ENCODE peak calls at places on chromosomes 2 and 18, in six cellular contexts. A is sigmoid colon, H is A549, M is uterus, E is IMR-90, Q is upper lobe of left lung. L is an unnamed sample. For H3K4me1, the result is how much of the 10 kb centered on the place peaks cover.

GRCh38 chr2:40363631-40364030 is 88.3 kb downstream of the SLC8A1 start:
- DNase-seq in Q (no peak), E (peak), M (no peak), H (no peak), A (no peak), L (no peak)

GRCh38 chr2:231929961-231930600 is 3.9 kb upstream of the NPPC start:
- DNase-seq in M (peak), Q (peak), E (peak), H (peak), A (peak), L (no peak)

GRCh38 chr2:143581989-143582719 is 452.9 kb downstream of the ARHGAP15 start:
- DNase-seq in A (no peak), Q (no peak), M (no peak), E (peak), H (no peak), L (no peak)

GRCh38 chr2:209556354-209556961 is 132.6 kb downstream of the MAP2 start:
- DNase-seq in Q (no peak), A (no peak), H (peak), E (peak), M (no peak), L (no peak)

GRCh38 chr2:111617299-111617803 is 266.6 kb downstream of the ANAPC1 start:
- DNase-seq in E (peak), H (no peak), Q (no peak), A (no peak), M (no peak), L (no peak)

GRCh38 chr2:182014284-182014683 is 28.6 kb downstream of the PPP1R1C start:
- DNase-seq in H (no peak), A (no peak), E (no peak), M (no peak), Q (no peak), L (no peak)

GRCh38 chr18:61322265-61322873 is 10.9 kb upstream of the CDH20 start:
- DNase-seq in M (no peak), A (no peak), Q (peak), H (peak), E (peak), L (peak)

GRCh38 chr2:181682026-181682789 is 1.9 kb upstream of the NEUROD1 start:
- DNase-seq in E (no peak), Q (no peak), A (no peak), H (no peak), M (no peak), L (no peak)

GRCh38 chr2:45105050-45105582 is 95.9 kb upstream of the SIX2 start:
- DNase-seq in M (no peak), A (no peak), H (no peak), E (no peak), Q (no peak), L (no peak)

GRCh38 chr2:149420053-149420963 is 89.9 kb downstream of the LYPD6 start:
- DNase-seq in H (no peak), M (no peak), E (no peak), A (no peak), Q (no peak), L (no peak)

GRCh38 chr2:132477962-132478361 is 61.4 kb downstream of the GPR39 start:
- DNase-seq in A (no peak), H (no peak), Q (no peak), M (no peak), E (peak), L (no peak)

GRCh38 chr2:128329607-128330006 is 10.9 kb upstream of the HS6ST1 start:
- DNase-seq in E (peak), H (no peak), A (no peak), M (no peak), Q (no peak), L (no peak)

GRCh38 chr2:25378731-25379490 is 37.2 kb upstream of the DNMT3A start:
- DNase-seq in E (no peak), H (no peak), A (peak), M (no peak), Q (no peak), L (no peak)

GRCh38 chr2:137957033-137957432 is 7.2 kb upstream of the HNMT start:
- DNase-seq in A (no peak), E (peak), M (no peak), Q (no peak), H (no peak), L (no peak)

GRCh38 chr2:240565267-240566202 is 2.7 kb upstream of the RNPEPL1 start:
- DNase-seq in H (peak), A (peak), M (peak), E (peak), Q (peak), L (peak)

GRCh38 chr2:30694286-30695055 is 112.8 kb downstream of the CAPN13 start:
- DNase-seq in Q (no peak), M (no peak), A (peak), E (peak), H (no peak), L (peak)

GRCh38 chr2:54763636-54764291 is 40.3 kb downstream of the EML6 start:
- DNase-seq in E (no peak), Q (no peak), M (no peak), A (no peak), H (peak), L (no peak)

GRCh38 chr2:160207271-160207670 is 7.2 kb upstream of the ITGB6 start:
- DNase-seq in Q (no peak), H (no peak), M (no peak), E (no peak), A (no peak), L (no peak)

GRCh38 chr2:239814136-239814916 is 210.8 kb downstream of the NDUFA10 start:
- DNase-seq in A (peak), H (no peak), Q (no peak), E (no peak), M (peak), L (no peak)

GRCh38 chr2:153589586-153589985 is 111.0 kb upstream of the RPRM start:
- DNase-seq in A (no peak), Q (no peak), H (no peak), E (no peak), M (no peak), L (no peak)

GRCh38 chr2:204479557-204479956 is 65.7 kb upstream of the PARD3B start:
- DNase-seq in A (no peak), E (peak), M (no peak), Q (no peak), H (peak), L (no peak)

GRCh38 chr18:75253784-75254183 is 43.2 kb downstream of the TSHZ1 start:
- DNase-seq in A (no peak), H (no peak), Q (no peak), M (no peak), E (peak), L (no peak)

GRCh38 chr2:201947287-201947686 is 86.4 kb upstream of the FZD7 start:
- DNase-seq in E (no peak), Q (no peak), H (no peak), A (no peak), M (no peak), L (no peak)

GRCh38 chr2:6958616-6959235 is 41.5 kb downstream of the RNF144A start:
- DNase-seq in A (no peak), M (peak), E (no peak), H (no peak), Q (no peak), L (peak)

GRCh38 chr2:134226561-134226960 is 27.3 kb upstream of the MGAT5 start:
- DNase-seq in M (no peak), Q (no peak), A (no peak), H (no peak), E (no peak), L (no peak)

GRCh38 chr2:134230885-134231284 is 23.0 kb upstream of the MGAT5 start:
- DNase-seq in M (no peak), E (no peak), H (no peak), Q (no peak), A (no peak), L (no peak)

GRCh38 chr2:134229540-134229939 is 24.3 kb upstream of the MGAT5 start:
- DNase-seq in M (no peak), Q (no peak), H (no peak), A (no peak), E (no peak), L (no peak)

GRCh38 chr2:134227666-134228065 is 26.2 kb upstream of the MGAT5 start:
- DNase-seq in H (no peak), E (no peak), Q (no peak), M (no peak), A (no peak), L (no peak)

DNA sequence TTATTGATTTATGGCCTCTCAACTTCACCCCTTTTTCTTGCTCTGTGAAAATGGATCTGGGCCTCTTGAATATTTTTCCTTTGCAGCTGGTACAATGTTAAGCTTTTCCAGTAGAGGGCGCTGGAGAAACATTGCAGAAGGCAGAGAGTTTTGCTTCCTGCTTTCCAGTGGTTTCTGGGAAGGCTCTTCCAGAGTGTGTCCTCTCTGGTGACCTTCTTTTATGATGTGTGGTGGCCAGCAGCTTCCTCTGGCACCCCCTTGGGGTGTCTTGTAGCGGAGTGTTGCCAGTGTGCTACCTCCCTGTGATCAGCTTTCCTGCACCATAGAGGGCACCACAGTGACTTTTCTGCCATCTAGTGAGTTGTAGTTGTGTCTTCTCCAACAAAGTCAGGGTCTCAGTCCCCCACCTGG is 25.4 kb upstream of the MGAT5 start:
- DNase-seq in H (no peak), E (no peak), Q (no peak), M (no peak), A (no peak), L (no peak)
- H3K4me1 ChIP-seq in H (under half), E (under half), Q (under half), M (under half), A (under half), L (under half)

DNA sequence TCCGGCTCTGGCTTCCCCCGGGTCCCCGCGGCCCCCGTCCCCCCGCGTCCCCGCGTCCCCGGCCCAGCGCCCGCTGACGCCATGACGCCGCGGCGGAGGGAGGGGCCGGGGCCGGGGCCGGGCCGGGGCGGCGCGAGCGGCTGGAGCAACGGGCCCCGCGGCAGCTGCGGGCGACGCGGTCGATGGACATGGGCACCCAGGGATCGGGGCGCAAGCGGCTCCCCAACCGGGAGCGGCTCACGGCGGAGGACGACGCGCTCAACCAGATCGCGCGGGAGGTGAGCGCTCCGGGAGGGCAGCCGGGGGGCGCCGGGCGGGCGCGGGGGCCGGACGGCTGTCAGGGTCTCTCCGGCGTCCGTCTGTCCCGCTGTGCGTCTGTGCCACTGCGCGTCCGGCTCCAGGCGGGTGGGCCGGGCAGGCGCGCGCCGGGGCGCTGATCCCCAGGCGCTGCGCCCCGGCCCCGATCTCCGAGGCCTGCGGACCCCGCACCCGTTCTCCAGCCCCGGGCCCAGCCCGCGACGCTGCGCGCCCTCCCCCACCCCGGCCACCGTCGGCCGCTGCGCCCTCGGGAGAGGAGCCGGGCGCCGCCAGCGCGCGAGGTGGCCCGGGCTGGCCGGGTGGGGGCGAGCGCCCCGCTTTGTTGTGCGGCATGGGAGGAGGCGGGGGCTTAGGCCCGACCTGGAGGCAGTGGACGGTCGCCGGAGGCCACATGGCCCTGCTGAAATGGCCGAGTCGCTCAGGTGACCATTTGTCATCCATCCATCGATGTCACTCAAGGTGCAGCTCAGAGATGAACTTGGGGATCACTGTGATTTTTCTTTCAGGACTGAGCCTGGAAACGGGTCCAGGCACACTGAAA is at the start of gene LRRFIP1:
- DNase-seq in Q (peak), M (peak), E (no peak), H (no peak), A (peak), L (no peak)
- TF ChIP-seq POLR2A in Q (no peak), M (no peak), E (peak), H (peak), A (no peak), L (no peak)

GRCh38 chr2:96528680-96529375 is 7.7 kb upstream of the ARID5A start:
- DNase-seq in E (no peak), H (no peak), M (peak), Q (no peak), A (no peak), L (no peak)
- H3K4me1 ChIP-seq in E (under half), H (under half), M (under half), Q (half or more), A (under half), L (under half)

GRCh38 chr2:175575346-175576258 is 394.1 kb upstream of the ATP5MC3 start:
- DNase-seq in A (no peak), E (no peak), Q (no peak), H (no peak), M (no peak), L (no peak)

GRCh38 chr2:175567435-175568061 is 386.0 kb upstream of the ATP5MC3 start:
- DNase-seq in Q (no peak), H (no peak), A (no peak), M (no peak), E (no peak), L (no peak)

GRCh38 chr2:175568109-175568730 is 386.7 kb upstream of the ATP5MC3 start:
- DNase-seq in H (no peak), E (no peak), Q (no peak), A (no peak), M (no peak), L (no peak)

GRCh38 chr2:175574069-175574468 is 392.6 kb upstream of the ATP5MC3 start:
- DNase-seq in E (no peak), A (no peak), M (no peak), Q (no peak), H (no peak), L (no peak)

GRCh38 chr2:175571078-175571653 is 389.7 kb upstream of the ATP5MC3 start:
- DNase-seq in H (no peak), Q (no peak), A (no peak), M (no peak), E (no peak), L (no peak)
- TF ChIP-seq POLR2A in H (no peak), Q (no peak), A (no peak), M (no peak), E (no peak), L (no peak)

DNA sequence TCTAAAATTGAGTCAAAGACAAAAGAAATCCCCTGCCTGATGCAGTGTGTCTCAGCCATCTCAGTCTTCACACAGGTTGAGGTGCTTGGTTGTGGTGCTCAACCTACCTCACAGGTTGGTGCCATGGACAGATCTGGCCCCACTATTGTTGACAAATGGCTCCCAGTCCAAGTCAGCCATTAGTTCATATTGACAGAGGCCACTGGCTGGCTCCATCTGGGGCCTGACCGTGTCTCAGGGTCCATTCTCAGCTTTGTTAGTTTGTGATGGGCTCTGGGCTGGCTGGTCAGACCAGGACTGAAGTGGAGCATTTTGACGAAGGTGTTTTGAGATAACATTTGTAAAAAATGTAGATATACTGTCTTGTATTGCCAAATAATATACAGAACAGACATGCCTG is 36.9 kb downstream of the MRPL33 start:
- DNase-seq in E (no peak), M (no peak), Q (no peak), A (no peak), H (no peak), L (no peak)
- H3K4me1 ChIP-seq in E (under half), M (under half), Q (under half), A (under half), H (under half), L (under half)

DNA sequence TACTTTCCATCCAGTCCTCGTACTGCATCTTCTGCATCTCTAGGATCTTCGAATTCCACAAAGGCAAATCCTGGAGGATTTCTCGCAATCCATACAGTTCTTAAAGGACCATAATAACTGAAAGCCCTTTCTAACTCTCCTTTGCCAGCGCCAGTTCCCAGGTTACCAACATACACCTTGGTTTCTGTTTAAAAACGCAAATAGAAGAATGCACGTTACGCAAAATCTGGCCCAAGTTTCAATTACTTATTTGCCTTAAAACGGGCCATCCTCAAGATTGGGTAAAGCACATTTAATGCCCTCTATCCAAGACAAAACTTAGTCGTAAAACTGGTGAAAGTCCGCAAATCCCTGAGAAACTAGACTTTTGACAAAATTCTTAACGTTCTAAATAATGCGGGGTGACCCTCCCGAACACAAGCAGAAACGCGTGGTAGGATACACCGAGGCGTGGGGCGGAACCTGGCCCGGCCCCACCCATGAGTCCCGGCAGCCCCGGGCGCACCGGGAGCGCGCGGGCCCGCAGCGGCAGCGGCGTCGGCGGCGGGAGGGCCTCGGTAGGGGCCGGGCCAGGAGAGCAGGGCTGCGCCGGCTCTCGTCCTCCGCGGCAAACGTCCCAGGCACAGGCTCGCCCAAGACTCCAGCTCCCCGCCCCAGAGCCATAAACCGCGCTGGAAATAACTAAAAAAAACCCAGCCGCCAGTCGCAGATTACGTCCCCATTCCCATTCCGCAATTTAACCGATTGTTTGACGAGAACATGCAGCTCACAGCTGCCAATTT is 959 bp downstream of the SRSF7 start:
- DNase-seq in E (peak), H (no peak), A (peak), M (peak), Q (peak), L (peak)
- TF ChIP-seq POLR2A in E (no peak), H (peak), A (peak), M (peak), Q (peak), L (peak)

GRCh38 chr2:112840068-112840445 is 3.5 kb upstream of the IL1B start:
- DNase-seq in E (no peak), A (no peak), Q (no peak), M (no peak), H (no peak), L (no peak)

GRCh38 chr2:112846056-112846455 is 9.5 kb upstream of the IL1B start:
- DNase-seq in Q (no peak), M (no peak), H (no peak), A (no peak), E (no peak), L (no peak)

GRCh38 chr2:112841399-112842044 is 4.9 kb upstream of the IL1B start:
- DNase-seq in E (no peak), M (no peak), H (no peak), A (no peak), Q (no peak), L (no peak)

GRCh38 chr2:112843288-112843687 is 6.7 kb upstream of the IL1B start:
- DNase-seq in M (no peak), E (no peak), Q (no peak), H (no peak), A (no peak), L (no peak)

GRCh38 chr2:112843836-112844235 is 7.3 kb upstream of the IL1B start:
- DNase-seq in M (no peak), E (no peak), A (no peak), Q (no peak), H (no peak), L (no peak)
- H3K4me1 ChIP-seq in M (under half), E (under half), A (under half), Q (under half), H (under half), L (under half)

L was measured in tibial nerve.